ENCODE peak calls at places on chromosome 3, in ten cellular contexts. N is NCI-H345; K is NCI-H748 treated with DMSO at 0.1 percent for 48 hours; V is immature natural killer cell; R is substantia nigra; I is T follicular helper cell; L is B cell; A is central memory CD8-positive, alpha-beta T cell; B is activated CD8-positive, alpha-beta memory T cell treated with anti-CD3 and anti-CD28 coated beads for 48 hours; T is BJ. X is an unnamed sample.
A peak's percentile ranks its signal among the peaks of the same experiment; 100 is the strongest.

GRCh38 chr3:186209810-186210752 is 101.2 kb upstream of the ETV5 start:
- DNase-seq in N (no peak), K (no peak), V (no peak), R (peak; percentile 93), I (no peak), L (no peak), A (no peak), B (no peak), T (peak; percentile 10), X (peak; percentile 75)

GRCh38 chr3:161990036-161990435 is 493.4 kb downstream of the OTOL1 start:
- DNase-seq in N (no peak), K (no peak), V (no peak), R (no peak), I (no peak), L (no peak), A (no peak), B (no peak), T (no peak), X (no peak)

GRCh38 chr3:42660898-42661297 is 7.4 kb downstream of the ZBTB47 start:
- DNase-seq in N (no peak), K (no peak), V (no peak), R (no peak), I (no peak), L (no peak), A (no peak), B (no peak), T (no peak), X (no peak)

GRCh38 chr3:12875857-12876451 is 34.6 kb upstream of the RPL32 start:
- DNase-seq in N (no peak), K (no peak), V (peak; percentile 30), R (no peak), I (no peak), L (no peak), A (no peak), B (no peak), T (no peak), X (no peak)

GRCh38 chr3:8766148-8766547 is 3.3 kb downstream of the OXTR start:
- DNase-seq in N (no peak), K (no peak), V (no peak), R (no peak), I (no peak), L (no peak), A (no peak), B (no peak), T (no peak), X (no peak)

GRCh38 chr3:166367947-166368533 is 530.8 kb upstream of the BCHE start:
- DNase-seq in N (no peak), K (no peak), V (no peak), R (no peak), I (no peak), L (no peak), A (no peak), B (no peak), T (no peak), X (no peak)

GRCh38 chr3:14511971-14512943 is 27.9 kb downstream of the GRIP2 start:
- DNase-seq in N (no peak), K (no peak), V (no peak), R (no peak), I (no peak), L (no peak), A (no peak), B (no peak), T (no peak), X (peak; percentile 50)

GRCh38 chr3:183050706-183051105 is 48.6 kb downstream of the MCCC1 start:
- DNase-seq in N (no peak), K (no peak), V (no peak), R (no peak), I (no peak), L (no peak), A (no peak), B (no peak), T (no peak), X (no peak)

GRCh38 chr3:149448331-149448831 is 26.1 kb upstream of the TM4SF4 start:
- DNase-seq in N (no peak), K (no peak), V (no peak), R (no peak), I (no peak), L (no peak), A (no peak), B (no peak), T (peak; percentile 46), X (no peak)

GRCh38 chr3:48187579-48188265 is 495 bp downstream of the CDC25A start:
- DNase-seq in N (peak; percentile 40), K (no peak), V (no peak), R (no peak), I (peak; percentile 5), L (no peak), A (no peak), B (peak; percentile 27), T (no peak), X (peak; percentile 65)

GRCh38 chr3:197800379-197800778 is 9.3 kb downstream of the LRCH3 start:
- DNase-seq in N (no peak), K (no peak), V (no peak), R (no peak), I (no peak), L (no peak), A (no peak), B (no peak), T (no peak), X (no peak)

GRCh38 chr3:16026753-16027152 is 147.7 kb upstream of the GALNT15 start:
- DNase-seq in N (no peak), K (no peak), V (no peak), R (no peak), I (no peak), L (no peak), A (no peak), B (no peak), T (no peak), X (no peak)

GRCh38 chr3:53123510-53123909 is 6.7 kb downstream of the RFT1 start:
- DNase-seq in N (no peak), K (no peak), V (no peak), R (no peak), I (no peak), L (no peak), A (no peak), B (no peak), T (no peak), X (no peak)

GRCh38 chr3:113912551-113913246 is 35.1 kb upstream of the ZDHHC23 start:
- DNase-seq in N (peak; percentile 62), K (peak; percentile 41), V (peak; percentile 43), R (no peak), I (no peak), L (peak; percentile 63), A (no peak), B (no peak), T (no peak), X (no peak)

GRCh38 chr3:115624029-115624645 is 827 bp downstream of the GAP43 start:
- DNase-seq in N (no peak), K (no peak), V (no peak), R (no peak), I (no peak), L (no peak), A (no peak), B (no peak), T (no peak), X (no peak)

GRCh38 chr3:136988651-136989050 is 30.9 kb downstream of the IL20RB start:
- DNase-seq in N (no peak), K (no peak), V (no peak), R (no peak), I (no peak), L (no peak), A (no peak), B (no peak), T (no peak), X (no peak)

GRCh38 chr3:119443179-119443578 is 20.2 kb downstream of the TMEM39A start:
- DNase-seq in N (no peak), K (no peak), V (no peak), R (no peak), I (no peak), L (no peak), A (no peak), B (no peak), T (no peak), X (no peak)

GRCh38 chr3:112530573-112530972 is 31.2 kb downstream of the ATG3 start:
- DNase-seq in N (no peak), K (no peak), V (no peak), R (no peak), I (no peak), L (no peak), A (no peak), B (no peak), T (no peak), X (no peak)

GRCh38 chr3:32448686-32449474 is 53.8 kb downstream of the CMTM6 start:
- DNase-seq in N (no peak), K (no peak), V (no peak), R (no peak), I (no peak), L (no peak), A (no peak), B (no peak), T (no peak), X (no peak)

GRCh38 chr3:13650210-13651056 is 101.5 kb downstream of the FBLN2 start:
- DNase-seq in N (peak; percentile 43), K (no peak), V (peak; percentile 72), R (peak; percentile 58), I (peak; percentile 67), L (peak; percentile 72), A (peak; percentile 80), B (peak; percentile 79), T (no peak), X (peak; percentile 90)

GRCh38 chr3:126098391-126098858 is 14.5 kb upstream of the SLC41A3 start:
- DNase-seq in N (no peak), K (no peak), V (no peak), R (no peak), I (no peak), L (no peak), A (no peak), B (no peak), T (no peak), X (no peak)

X was measured in sciatic nerve.